ENCODE peak calls at places on chromosome 15, in eight cellular contexts. One of them, this sample, is unnamed.
A peak's percentile ranks its signal among the peaks of the same experiment; 100 is the strongest.

GRCh38 chr15:40856736-40857135 is 12.9 kb downstream of the SPINT1 start:
- DNase-seq in osteocyte: no peak
- DNase-seq in astrocyte: no peak
- DNase-seq in sigmoid colon: no peak
- DNase-seq in fibroblast of lung: no peak
- DNase-seq in fibroblast of mammary gland: no peak
- DNase-seq in endodermal cell: no peak
- DNase-seq in astrocyte of the spinal cord: no peak
- DNase-seq in this sample: peak; percentile 76

GRCh38 chr15:43881944-43882343 is 55.1 kb downstream of the WDR76 start:
- DNase-seq in astrocyte of the spinal cord: no peak
- DNase-seq in endodermal cell: peak; percentile 85
- DNase-seq in sigmoid colon: no peak
- DNase-seq in osteocyte: no peak
- DNase-seq in fibroblast of mammary gland: no peak
- DNase-seq in fibroblast of lung: no peak
- DNase-seq in astrocyte: no peak
- DNase-seq in this sample: no peak

GRCh38 chr15:56752986-56753385 is 19.7 kb upstream of the ZNF280D start:
- DNase-seq in sigmoid colon: no peak
- DNase-seq in fibroblast of lung: no peak
- DNase-seq in fibroblast of mammary gland: no peak
- DNase-seq in astrocyte: no peak
- DNase-seq in astrocyte of the spinal cord: no peak
- DNase-seq in osteocyte: no peak
- DNase-seq in endodermal cell: no peak
- DNase-seq in this sample: no peak

GRCh38 chr15:47959617-47960398 is 161.0 kb upstream of the SLC24A5 start:
- DNase-seq in osteocyte: no peak
- DNase-seq in fibroblast of lung: no peak
- DNase-seq in fibroblast of mammary gland: no peak
- DNase-seq in astrocyte of the spinal cord: no peak
- DNase-seq in endodermal cell: no peak
- DNase-seq in astrocyte: no peak
- DNase-seq in sigmoid colon: no peak
- DNase-seq in this sample: no peak

GRCh38 chr15:39269821-39270220 is 311.1 kb upstream of the THBS1 start:
- DNase-seq in fibroblast of mammary gland: no peak
- DNase-seq in fibroblast of lung: no peak
- DNase-seq in astrocyte of the spinal cord: no peak
- DNase-seq in astrocyte: no peak
- DNase-seq in sigmoid colon: no peak
- DNase-seq in endodermal cell: no peak
- DNase-seq in osteocyte: no peak
- DNase-seq in this sample: no peak

GRCh38 chr15:55627730-55628368 is 39.7 kb upstream of the PYGO1 start:
- DNase-seq in fibroblast of mammary gland: peak; percentile 96
- DNase-seq in fibroblast of lung: peak; percentile 93
- DNase-seq in osteocyte: no peak
- DNase-seq in endodermal cell: peak; percentile 52
- DNase-seq in sigmoid colon: no peak
- DNase-seq in astrocyte: peak; percentile 92
- DNase-seq in astrocyte of the spinal cord: peak; percentile 86
- DNase-seq in this sample: no peak

GRCh38 chr15:65906396-65906795 is 37.1 kb downstream of the RAB11A start:
- DNase-seq in sigmoid colon: no peak
- DNase-seq in osteocyte: no peak
- DNase-seq in fibroblast of mammary gland: no peak
- DNase-seq in fibroblast of lung: no peak
- DNase-seq in astrocyte of the spinal cord: no peak
- DNase-seq in endodermal cell: no peak
- DNase-seq in astrocyte: no peak
- DNase-seq in this sample: no peak

GRCh38 chr15:101028321-101028720 is 109.2 kb downstream of the LRRK1 start:
- DNase-seq in astrocyte: peak; percentile 8
- DNase-seq in osteocyte: no peak
- DNase-seq in sigmoid colon: no peak
- DNase-seq in astrocyte of the spinal cord: no peak
- DNase-seq in fibroblast of lung: peak; percentile 24
- DNase-seq in endodermal cell: peak; percentile 20
- DNase-seq in fibroblast of mammary gland: no peak
- DNase-seq in this sample: peak; percentile 10

GRCh38 chr15:77577350-77577749 is 55.4 kb downstream of the LINGO1 start:
- DNase-seq in osteocyte: no peak
- DNase-seq in endodermal cell: no peak
- DNase-seq in fibroblast of mammary gland: no peak
- DNase-seq in sigmoid colon: no peak
- DNase-seq in astrocyte of the spinal cord: no peak
- DNase-seq in fibroblast of lung: no peak
- DNase-seq in astrocyte: no peak
- DNase-seq in this sample: no peak

GRCh38 chr15:79308874-79309273 is 2.0 kb upstream of the TMED3 start:
- DNase-seq in sigmoid colon: no peak
- DNase-seq in osteocyte: no peak
- DNase-seq in fibroblast of mammary gland: no peak
- DNase-seq in endodermal cell: no peak
- DNase-seq in fibroblast of lung: no peak
- DNase-seq in astrocyte of the spinal cord: no peak
- DNase-seq in astrocyte: no peak
- DNase-seq in this sample: no peak

GRCh38 chr15:66224946-66225345 is 28.6 kb downstream of the MEGF11 start:
- DNase-seq in astrocyte of the spinal cord: no peak
- DNase-seq in osteocyte: no peak
- DNase-seq in endodermal cell: no peak
- DNase-seq in fibroblast of mammary gland: no peak
- DNase-seq in fibroblast of lung: no peak
- DNase-seq in sigmoid colon: no peak
- DNase-seq in astrocyte: no peak
- DNase-seq in this sample: peak; percentile 29

GRCh38 chr15:31427411-31427810 is 100.8 kb downstream of the KLF13 start:
- DNase-seq in astrocyte of the spinal cord: no peak
- DNase-seq in endodermal cell: no peak
- DNase-seq in sigmoid colon: no peak
- DNase-seq in astrocyte: no peak
- DNase-seq in fibroblast of mammary gland: peak; percentile 53
- DNase-seq in fibroblast of lung: no peak
- DNase-seq in osteocyte: no peak
- DNase-seq in this sample: no peak

GRCh38 chr15:77819841-77820728 is 187.4 kb upstream of the LINGO1 start:
- DNase-seq in fibroblast of lung: peak; percentile 11
- DNase-seq in endodermal cell: peak; percentile 90
- DNase-seq in sigmoid colon: no peak
- DNase-seq in osteocyte: no peak
- DNase-seq in fibroblast of mammary gland: peak; percentile 6
- DNase-seq in astrocyte of the spinal cord: no peak
- DNase-seq in astrocyte: no peak
- DNase-seq in this sample: no peak

GRCh38 chr15:85543741-85544155 is 163.3 kb downstream of the AKAP13 start:
- DNase-seq in osteocyte: no peak
- DNase-seq in endodermal cell: peak; percentile 60
- DNase-seq in astrocyte of the spinal cord: no peak
- DNase-seq in sigmoid colon: peak; percentile 88
- DNase-seq in astrocyte: no peak
- DNase-seq in fibroblast of lung: no peak
- DNase-seq in fibroblast of mammary gland: no peak
- DNase-seq in this sample: no peak
- TF ChIP-seq CTCF in osteocyte: no peak
- TF ChIP-seq CTCF in endodermal cell: peak; percentile 55
- TF ChIP-seq CTCF in astrocyte of the spinal cord: no peak
- TF ChIP-seq CTCF in sigmoid colon: peak; percentile 21
- TF ChIP-seq CTCF in astrocyte: no peak
- TF ChIP-seq CTCF in fibroblast of lung: peak; percentile 18
- TF ChIP-seq CTCF in fibroblast of mammary gland: no peak
- TF ChIP-seq CTCF in this sample: no peak

DNA sequence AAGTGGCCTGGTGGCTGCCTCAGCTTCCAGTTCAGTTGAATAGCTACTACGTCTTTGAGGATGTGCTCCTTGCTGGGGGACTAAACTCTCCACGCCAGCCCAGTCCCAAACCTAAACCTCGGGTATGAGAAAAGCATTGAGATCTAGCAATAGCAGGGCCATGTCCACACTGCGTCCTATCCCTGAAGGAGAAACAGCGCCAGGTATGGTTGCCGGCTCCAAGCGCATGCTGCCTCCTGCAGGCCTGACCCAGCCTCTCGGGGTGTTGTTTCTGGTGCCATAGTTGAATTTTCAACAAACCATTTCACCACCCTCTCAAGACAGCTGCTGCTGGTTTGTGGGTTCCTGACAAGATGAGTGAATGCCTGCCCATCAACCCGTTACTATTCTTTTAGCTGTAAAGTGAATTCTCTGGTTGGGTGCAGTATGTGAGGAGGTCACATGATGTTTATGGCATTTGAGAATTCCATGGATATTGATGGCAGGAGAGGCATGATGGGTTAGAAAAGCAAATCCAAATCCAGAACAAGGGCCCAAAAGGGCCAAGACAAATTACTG is 13.0 kb upstream of the SLC28A1 start:
- DNase-seq in sigmoid colon: no peak
- DNase-seq in fibroblast of mammary gland: no peak
- DNase-seq in osteocyte: no peak
- DNase-seq in endodermal cell: no peak
- DNase-seq in astrocyte: no peak
- DNase-seq in astrocyte of the spinal cord: no peak
- DNase-seq in fibroblast of lung: no peak
- DNase-seq in this sample: no peak
- TF ChIP-seq CTCF in sigmoid colon: no peak
- TF ChIP-seq CTCF in fibroblast of mammary gland: peak; percentile 5
- TF ChIP-seq CTCF in osteocyte: no peak
- TF ChIP-seq CTCF in endodermal cell: peak; percentile 59
- TF ChIP-seq CTCF in astrocyte: no peak
- TF ChIP-seq CTCF in astrocyte of the spinal cord: peak; percentile 1
- TF ChIP-seq CTCF in fibroblast of lung: no peak
- TF ChIP-seq CTCF in this sample: no peak

GRCh38 chr15:70099167-70099965 is 1.6 kb upstream of the TLE3 start:
- DNase-seq in astrocyte of the spinal cord: peak; percentile 99
- DNase-seq in astrocyte: peak; percentile 94
- DNase-seq in endodermal cell: peak; percentile 100
- DNase-seq in osteocyte: peak; percentile 100
- DNase-seq in fibroblast of lung: peak; percentile 97
- DNase-seq in sigmoid colon: peak; percentile 100
- DNase-seq in fibroblast of mammary gland: peak; percentile 99
- DNase-seq in this sample: peak; percentile 100

GRCh38 chr15:70099966-70100494 is 2.3 kb upstream of the TLE3 start:
- DNase-seq in fibroblast of mammary gland: no peak
- DNase-seq in astrocyte of the spinal cord: no peak
- DNase-seq in sigmoid colon: no peak
- DNase-seq in osteocyte: no peak
- DNase-seq in astrocyte: no peak
- DNase-seq in endodermal cell: no peak
- DNase-seq in fibroblast of lung: peak; percentile 16
- DNase-seq in this sample: peak; percentile 2

GRCh38 chr15:70101459-70102113 is 3.9 kb upstream of the TLE3 start:
- DNase-seq in astrocyte of the spinal cord: peak; percentile 94
- DNase-seq in fibroblast of lung: peak; percentile 94
- DNase-seq in sigmoid colon: peak; percentile 90
- DNase-seq in fibroblast of mammary gland: peak; percentile 96
- DNase-seq in osteocyte: no peak
- DNase-seq in endodermal cell: peak; percentile 89
- DNase-seq in astrocyte: peak; percentile 93
- DNase-seq in this sample: peak; percentile 34

GRCh38 chr15:70098461-70099166 is 897 bp upstream of the TLE3 start:
- DNase-seq in astrocyte of the spinal cord: peak; percentile 37
- DNase-seq in fibroblast of mammary gland: no peak
- DNase-seq in fibroblast of lung: peak; percentile 36
- DNase-seq in osteocyte: no peak
- DNase-seq in endodermal cell: peak; percentile 89
- DNase-seq in astrocyte: no peak
- DNase-seq in sigmoid colon: peak; percentile 85
- DNase-seq in this sample: peak; percentile 85

DNA sequence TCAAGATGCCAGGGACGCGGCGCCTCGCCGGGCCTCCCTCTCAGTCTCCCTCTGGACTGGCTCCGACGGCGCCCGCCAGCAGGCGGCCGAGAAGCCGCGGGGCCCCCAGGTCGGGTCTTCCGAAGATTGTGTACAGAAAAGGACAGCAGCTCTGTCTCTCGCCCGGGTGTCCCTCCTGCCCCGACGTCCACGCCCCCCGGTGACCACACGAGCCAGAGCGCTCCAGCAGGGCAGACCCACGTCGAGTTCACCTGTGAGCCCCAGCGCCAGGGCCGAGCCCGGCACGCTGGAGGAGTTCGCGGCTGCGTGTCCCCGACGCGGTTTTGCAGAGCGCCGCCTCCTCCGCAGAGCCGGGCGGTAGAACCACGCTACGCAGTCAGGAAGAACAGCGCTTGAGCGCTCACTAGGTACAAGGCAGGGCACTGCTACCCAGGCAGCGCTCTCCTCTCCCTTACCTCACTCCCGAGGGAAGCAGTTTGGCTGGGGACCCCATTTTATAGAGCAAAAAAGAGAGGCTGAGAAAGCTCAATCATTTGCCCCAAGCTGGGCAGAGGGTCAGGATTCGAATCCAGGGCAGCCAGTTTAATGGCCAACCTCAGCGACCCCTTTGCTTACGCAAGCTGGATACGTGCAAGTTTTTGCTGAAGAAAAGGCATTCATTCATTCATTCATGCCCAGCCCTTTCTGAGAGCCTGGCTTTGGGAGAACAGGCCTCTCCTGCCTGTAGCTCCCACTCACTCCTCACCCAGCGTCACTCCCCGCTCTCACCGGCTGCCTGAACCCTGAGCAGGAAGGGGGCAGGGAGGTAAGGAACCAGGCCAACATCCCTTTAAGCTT is 3.0 kb upstream of the TLE3 start:
- DNase-seq in astrocyte of the spinal cord: peak; percentile 39
- DNase-seq in osteocyte: no peak
- DNase-seq in fibroblast of lung: peak; percentile 78
- DNase-seq in astrocyte: peak; percentile 69
- DNase-seq in fibroblast of mammary gland: peak; percentile 71
- DNase-seq in endodermal cell: peak; percentile 84
- DNase-seq in sigmoid colon: peak; percentile 85
- DNase-seq in this sample: peak; percentile 88
- TF ChIP-seq CTCF in astrocyte of the spinal cord: peak; percentile 45
- TF ChIP-seq CTCF in osteocyte: peak; percentile 38
- TF ChIP-seq CTCF in fibroblast of lung: peak; percentile 27
- TF ChIP-seq CTCF in astrocyte: no peak
- TF ChIP-seq CTCF in fibroblast of mammary gland: peak; percentile 21
- TF ChIP-seq CTCF in endodermal cell: peak; percentile 76
- TF ChIP-seq CTCF in sigmoid colon: no peak
- TF ChIP-seq CTCF in this sample: peak; percentile 72

DNA sequence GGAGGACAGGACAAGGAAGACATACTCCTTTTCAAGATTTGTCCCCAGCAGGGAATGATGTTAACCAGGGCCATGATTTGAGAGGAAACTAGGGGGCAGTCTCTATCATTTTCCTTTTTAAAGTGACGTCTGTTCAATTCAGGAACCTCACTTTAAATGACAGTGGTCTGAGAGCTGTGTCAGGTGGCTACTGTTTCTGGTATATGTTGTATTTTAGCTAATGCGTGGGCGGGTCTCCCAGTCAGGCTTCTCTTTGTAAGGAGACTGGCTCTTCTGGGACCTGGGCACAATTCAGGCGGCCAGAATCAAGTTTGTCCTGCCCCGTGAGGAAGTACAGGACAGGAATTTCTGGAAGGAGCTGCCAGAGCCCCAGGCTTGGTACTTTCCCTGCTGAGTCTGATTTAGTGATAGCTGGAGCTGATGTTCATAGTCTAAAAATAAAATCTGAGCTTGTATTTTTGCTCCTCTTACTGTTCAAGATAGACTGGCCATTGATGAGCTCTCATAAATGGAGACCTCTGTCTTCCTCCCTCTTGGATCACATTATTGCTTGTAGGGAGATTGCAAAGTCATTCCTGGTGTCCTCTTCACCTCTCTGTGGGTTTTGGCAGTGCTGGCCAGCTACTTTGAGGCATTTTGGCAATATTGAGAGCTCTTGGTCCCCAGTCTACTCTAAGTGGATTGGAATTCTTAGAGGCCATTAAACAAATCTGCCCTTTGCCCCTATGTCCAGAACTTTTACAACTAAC is 25.6 kb downstream of the SQOR start:
- DNase-seq in astrocyte: no peak
- DNase-seq in fibroblast of mammary gland: peak; percentile 57
- DNase-seq in osteocyte: no peak
- DNase-seq in fibroblast of lung: no peak
- DNase-seq in endodermal cell: no peak
- DNase-seq in astrocyte of the spinal cord: no peak
- DNase-seq in sigmoid colon: peak; percentile 72
- DNase-seq in this sample: no peak
- TF ChIP-seq CTCF in astrocyte: no peak
- TF ChIP-seq CTCF in fibroblast of mammary gland: peak; percentile 13
- TF ChIP-seq CTCF in osteocyte: no peak
- TF ChIP-seq CTCF in fibroblast of lung: no peak
- TF ChIP-seq CTCF in endodermal cell: peak; percentile 56
- TF ChIP-seq CTCF in astrocyte of the spinal cord: no peak
- TF ChIP-seq CTCF in sigmoid colon: no peak
- TF ChIP-seq CTCF in this sample: peak; percentile 58